ENCODE peak calls at places on chromosomes 2 and 18, in four cellular contexts. V is IMR-90, W is endothelial cell of umbilical vein, A is K562. Y is an unnamed sample.

GRCh38 chr2:64453710-64454315 is at the start of gene LGALSL:
- DNase-seq in V (peak; percentile 24), A (peak; percentile 62), W (peak; percentile 66), Y (no peak)

GRCh38 chr2:238684362-238685326 is 163.2 kb upstream of the TWIST2 start:
- DNase-seq in V (peak; percentile 99), A (no peak), W (peak; percentile 16), Y (no peak)

GRCh38 chr2:171811229-171811628 is 82.8 kb downstream of the SLC25A12 start:
- DNase-seq in A (no peak), W (peak; percentile 61), V (peak; percentile 57), Y (no peak)

GRCh38 chr2:8636691-8637636 is 44.9 kb upstream of the ID2 start:
- DNase-seq in W (no peak), A (no peak), V (peak; percentile 68), Y (no peak)

GRCh38 chr2:109402180-109402579 is 211.6 kb downstream of the SEPTIN10 start:
- DNase-seq in V (no peak), A (no peak), W (no peak), Y (no peak)

GRCh38 chr2:10239561-10239967 is 63.1 kb upstream of the HPCAL1 start:
- DNase-seq in A (peak; percentile 74), V (no peak), W (no peak), Y (no peak)

GRCh38 chr18:49613141-49613641 is 51.3 kb downstream of the LIPG start:
- DNase-seq in W (no peak), V (no peak), A (no peak), Y (no peak)

GRCh38 chr2:96528680-96529375 is 7.7 kb upstream of the ARID5A start:
- DNase-seq in A (no peak), V (no peak), W (no peak), Y (no peak)

GRCh38 chr2:88590998-88591613 is 36.2 kb downstream of the EIF2AK3 start:
- DNase-seq in W (peak; percentile 77), A (peak; percentile 61), V (peak; percentile 72), Y (peak; percentile 45)

GRCh38 chr2:233764761-233765160 is 4.7 kb downstream of the UGT1A1 start:
- DNase-seq in A (no peak), W (no peak), V (peak; percentile 11), Y (no peak)

GRCh38 chr2:65432227-65433190 is at the start of gene SPRED2:
- DNase-seq in A (peak; percentile 90), V (peak; percentile 97), W (peak; percentile 90), Y (no peak)

GRCh38 chr2:23900133-23900926 is 26.6 kb downstream of the ATAD2B start:
- DNase-seq in A (no peak), W (no peak), V (peak; percentile 69), Y (no peak)

GRCh38 chr18:37254256-37254880 is 311.2 kb downstream of the CELF4 start:
- DNase-seq in V (no peak), W (no peak), A (no peak), Y (no peak)

GRCh38 chr18:10481831-10482230 is 27.4 kb downstream of the APCDD1 start:
- DNase-seq in V (no peak), A (no peak), W (no peak), Y (no peak)

GRCh38 chr2:223075301-223076270 is 23.6 kb downstream of the KCNE4 start:
- DNase-seq in A (no peak), V (peak; percentile 86), W (no peak), Y (no peak)

GRCh38 chr18:3526421-3527354 is 76.7 kb downstream of the TGIF1 start:
- DNase-seq in W (no peak), A (peak; percentile 83), V (peak; percentile 85), Y (peak; percentile 35)

GRCh38 chr18:37671530-37671929 is 105.9 kb upstream of the CELF4 start:
- DNase-seq in W (no peak), V (no peak), A (no peak), Y (no peak)

GRCh38 chr2:218745160-218745558 is 34.5 kb downstream of the TTLL4 start:
- DNase-seq in A (peak; percentile 52), W (no peak), V (no peak), Y (no peak)

GRCh38 chr18:2406544-2406943 is 164.8 kb downstream of the METTL4 start:
- DNase-seq in V (peak; percentile 66), A (no peak), W (no peak), Y (no peak)

GRCh38 chr2:52135235-52135634 is 1103.3 kb upstream of the NRXN1 start:
- DNase-seq in A (no peak), V (peak; percentile 50), W (no peak), Y (no peak)

GRCh38 chr2:178761759-178762371 is 45.4 kb downstream of the TTN start:
- DNase-seq in A (peak; percentile 35), V (peak; percentile 49), W (peak; percentile 55), Y (peak; percentile 12)

GRCh38 chr2:214126135-214126534 is 284.7 kb upstream of the VWC2L start:
- DNase-seq in W (peak; percentile 3), V (peak; percentile 56), A (no peak), Y (no peak)

GRCh38 chr18:35438480-35439234 is 59.1 kb downstream of the INO80C start:
- DNase-seq in A (no peak), V (no peak), W (no peak), Y (no peak)

GRCh38 chr2:77807531-77808215 is 285.5 kb upstream of the LRRTM4 start:
- DNase-seq in W (no peak), V (no peak), A (no peak), Y (no peak)

GRCh38 chr2:135960598-135961551 is 24.6 kb downstream of the DARS1 start:
- DNase-seq in A (no peak), W (peak; percentile 69), V (peak; percentile 80), Y (no peak)

GRCh38 chr18:76914314-76914713 is 92.0 kb downstream of the ZNF236 start:
- DNase-seq in W (no peak), V (no peak), A (no peak), Y (no peak)

GRCh38 chr2:156935611-156936010 is 321.9 kb upstream of the GALNT5 start:
- DNase-seq in A (no peak), V (no peak), W (no peak), Y (no peak)

GRCh38 chr2:63668000-63668399 is 79.2 kb downstream of the MDH1 start:
- DNase-seq in V (no peak), W (no peak), A (no peak), Y (no peak)

GRCh38 chr2:241843321-241844065 is 15.2 kb downstream of the PDCD1 start:
- DNase-seq in V (no peak), A (peak; percentile 44), W (no peak), Y (no peak)

GRCh38 chr2:160389875-160390274 is 103.7 kb downstream of the RBMS1 start:
- DNase-seq in A (no peak), W (no peak), V (peak; percentile 64), Y (no peak)

GRCh38 chr2:42794271-42795046 is 2.1 kb upstream of the HAAO start:
- DNase-seq in A (peak; percentile 59), W (no peak), V (no peak), Y (no peak)

GRCh38 chr2:42792087-42792582 is 248 bp downstream of the HAAO start:
- DNase-seq in W (no peak), A (no peak), V (no peak), Y (no peak)

GRCh38 chr2:42791606-42792005 is 777 bp downstream of the HAAO start:
- DNase-seq in A (no peak), W (no peak), V (no peak), Y (no peak)

GRCh38 chr2:42793314-42794270 is 1.2 kb upstream of the HAAO start:
- DNase-seq in V (no peak), W (no peak), A (no peak), Y (no peak)

DNA sequence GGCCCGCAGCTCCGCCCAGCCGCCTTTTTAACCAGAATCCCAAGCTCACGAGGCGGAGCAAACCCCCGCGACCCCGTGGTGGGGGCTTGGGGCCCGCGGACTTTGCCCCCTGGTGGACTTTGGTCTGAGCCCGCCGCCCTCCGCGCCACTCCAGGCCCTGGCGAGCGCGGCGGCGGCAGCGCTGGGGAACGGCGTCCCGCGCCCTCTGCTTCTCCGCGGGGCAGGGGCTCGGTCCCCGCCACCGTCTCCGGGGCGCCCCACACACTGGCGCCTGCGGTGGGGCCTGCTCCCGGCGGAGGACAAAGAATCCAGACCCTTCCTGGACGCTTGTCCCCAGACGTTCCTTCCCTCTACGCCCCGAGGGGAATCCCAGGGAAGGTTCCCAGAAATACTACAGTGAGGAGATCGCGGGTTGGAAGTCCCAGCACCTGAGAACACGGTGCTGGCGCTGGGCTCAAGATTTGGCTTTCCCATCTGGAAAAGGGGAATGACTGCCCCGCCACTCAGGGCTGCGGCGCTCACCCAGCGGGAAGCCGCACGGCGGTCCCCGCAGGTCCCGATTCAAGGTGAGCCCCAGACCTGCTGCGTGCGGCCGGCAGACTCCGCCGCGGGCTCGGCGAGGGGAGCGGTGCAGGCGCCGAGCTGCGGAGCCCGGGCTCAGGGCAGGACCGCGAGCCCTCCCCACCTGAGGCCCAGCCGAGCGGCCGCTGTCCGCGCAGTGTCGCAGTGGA is at the start of gene HAAO:
- DNase-seq in V (no peak), A (no peak), W (peak; percentile 21), Y (no peak)
- TF ChIP-seq POLR2A in V (no peak), A (no peak), W (no peak), Y (peak; percentile 69)

GRCh38 chr2:80354858-80355257 is 50.3 kb upstream of the LRRTM1 start:
- DNase-seq in W (no peak), A (no peak), V (no peak), Y (no peak)
- TF ChIP-seq FOS in W (no peak), A (no peak), V (no peak), Y (no peak)

GRCh38 chr2:28595323-28595722 is 99.5 kb downstream of the PLB1 start:
- DNase-seq in W (no peak), A (no peak), V (no peak), Y (no peak)

GRCh38 chr2:28593356-28593755 is 97.5 kb downstream of the PLB1 start:
- DNase-seq in V (no peak), W (no peak), A (no peak), Y (no peak)

GRCh38 chr2:28594029-28594368 is 98.1 kb downstream of the PLB1 start:
- DNase-seq in W (no peak), V (no peak), A (no peak), Y (no peak)

GRCh38 chr2:28592481-28592880 is 96.6 kb downstream of the PLB1 start:
- DNase-seq in V (no peak), W (no peak), A (no peak), Y (no peak)

GRCh38 chr2:28594369-28595108 is 98.7 kb downstream of the PLB1 start:
- DNase-seq in V (peak; percentile 82), W (peak; percentile 92), A (peak; percentile 82), Y (peak; percentile 28)
- TF ChIP-seq POLR2A in V (no peak), W (peak; percentile 41), A (no peak), Y (no peak)

GRCh38 chr18:60050821-60051220 is 151.0 kb downstream of the PMAIP1 start:
- DNase-seq in V (no peak), W (no peak), A (no peak), Y (no peak)

GRCh38 chr18:60059216-60059615 is 159.4 kb downstream of the PMAIP1 start:
- DNase-seq in W (no peak), V (no peak), A (no peak), Y (no peak)

GRCh38 chr18:60049172-60049571 is 149.4 kb downstream of the PMAIP1 start:
- DNase-seq in W (no peak), A (no peak), V (no peak), Y (no peak)

DNA sequence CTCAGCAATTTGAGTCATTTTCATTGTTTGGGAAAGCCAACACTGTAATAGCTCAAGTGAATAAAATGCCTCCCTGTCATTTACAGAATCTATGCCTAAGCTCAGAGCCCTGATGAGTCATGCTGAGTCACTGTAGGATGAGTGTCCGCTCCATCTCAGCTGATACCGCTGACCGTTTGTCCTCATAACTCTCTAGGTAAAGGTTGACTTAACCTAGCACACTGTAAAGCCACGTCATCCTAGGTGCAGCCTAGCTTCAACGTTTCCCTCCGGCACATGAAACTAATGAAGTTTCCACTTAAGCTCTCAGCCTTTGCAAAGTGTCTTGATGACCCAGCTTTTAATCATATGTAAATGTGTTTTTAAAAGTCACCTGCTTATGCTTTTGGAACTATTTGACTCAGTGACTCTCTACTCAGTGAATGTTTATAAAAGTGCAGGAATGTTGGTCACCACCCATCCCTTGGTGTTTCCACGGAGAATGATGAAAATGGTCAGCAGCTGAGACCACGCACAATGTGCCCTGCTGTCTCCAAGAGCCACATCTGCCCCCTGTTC is 154.0 kb downstream of the PMAIP1 start:
- DNase-seq in A (peak; percentile 76), W (peak; percentile 2), V (peak; percentile 98), Y (peak; percentile 8)
- TF ChIP-seq FOS in A (peak; percentile 73), W (peak; percentile 70), V (peak; percentile 99), Y (no peak)

Y was measured in GM12878.